ENCODE peak calls at places on chromosomes 6 and 20, in nine cellular contexts. Y is heart left ventricle; C is lower leg skin; F is upper lobe of left lung; S is AG10803; N is A549; P is CD8-positive, alpha-beta T cell; A is HFF-Myc; B is fibroblast of mammary gland. V is an unnamed sample.

GRCh38 chr6:11007715-11008608 is 36.1 kb downstream of the ELOVL2 start:
- DNase-seq in N (peak), F (no peak), A (no peak), P (no peak), B (peak), S (no peak), Y (no peak), C (no peak), V (no peak)

GRCh38 chr20:25282034-25282781 is 34.3 kb downstream of the PYGB start:
- DNase-seq in C (no peak), S (no peak), Y (peak), P (no peak), A (no peak), B (no peak), N (no peak), F (peak), V (no peak)

GRCh38 chr20:38114353-38114791 is 50.7 kb downstream of the TGM2 start:
- DNase-seq in N (no peak), B (peak), F (no peak), C (no peak), A (no peak), P (no peak), Y (no peak), S (peak), V (no peak)

GRCh38 chr6:12440981-12441380 is 150.8 kb downstream of the EDN1 start:
- DNase-seq in B (peak), F (no peak), S (no peak), A (no peak), N (no peak), C (no peak), P (no peak), Y (no peak), V (no peak)

GRCh38 chr6:81171991-81172740 is 580.3 kb downstream of the TENT5A start:
- DNase-seq in B (peak), Y (peak), N (no peak), C (peak), A (peak), P (no peak), S (peak), F (no peak), V (no peak)

GRCh38 chr6:168739381-168739780 is 298.4 kb downstream of the SMOC2 start:
- DNase-seq in F (no peak), A (no peak), C (no peak), P (no peak), S (no peak), N (no peak), Y (no peak), B (no peak), V (no peak)

GRCh38 chr20:50728981-50729874 is 2.2 kb upstream of the PARD6B start:
- DNase-seq in A (no peak), C (peak), B (peak), S (no peak), F (no peak), Y (no peak), N (no peak), P (no peak), V (no peak)

GRCh38 chr6:78749326-78749725 is 118.0 kb upstream of the IRAK1BP1 start:
- DNase-seq in S (peak), P (no peak), F (no peak), C (no peak), Y (no peak), A (no peak), N (no peak), B (peak), V (no peak)

GRCh38 chr20:63136296-63136695 is 79.6 kb downstream of the YTHDF1 start:
- DNase-seq in F (no peak), A (no peak), B (no peak), N (no peak), C (no peak), Y (peak), S (no peak), P (no peak), V (no peak)

GRCh38 chr20:17651761-17652388 is 30.2 kb downstream of the RRBP1 start:
- DNase-seq in B (no peak), N (no peak), A (no peak), S (no peak), Y (peak), P (no peak), F (no peak), C (no peak), V (no peak)

GRCh38 chr6:151004415-151005024 is 139.0 kb downstream of the MTHFD1L start:
- DNase-seq in N (peak), F (no peak), Y (no peak), A (peak), B (peak), C (peak), P (no peak), S (peak), V (peak)

GRCh38 chr6:35090734-35091133 is 50.4 kb downstream of the TCP11 start:
- DNase-seq in F (no peak), B (no peak), Y (no peak), S (no peak), C (no peak), N (no peak), P (no peak), A (no peak), V (no peak)

GRCh38 chr6:35603326-35604202 is 85.2 kb downstream of the FKBP5 start:
- DNase-seq in F (no peak), A (no peak), Y (no peak), N (no peak), C (no peak), P (no peak), B (peak), S (no peak), V (no peak)

GRCh38 chr6:117200067-117200466 is 65.3 kb upstream of the VGLL2 start:
- DNase-seq in Y (peak), P (no peak), F (no peak), S (no peak), B (no peak), C (no peak), N (no peak), A (no peak), V (no peak)

GRCh38 chr6:45441811-45442453 is 64.2 kb upstream of the SUPT3H start:
- DNase-seq in P (no peak), S (no peak), N (no peak), Y (no peak), B (peak), C (no peak), F (no peak), A (no peak), V (no peak)

GRCh38 chr20:48275325-48275724 is 490.0 kb upstream of the SULF2 start:
- DNase-seq in A (no peak), F (no peak), P (no peak), S (peak), C (no peak), B (peak), Y (no peak), N (no peak), V (no peak)

GRCh38 chr20:46757754-46758678 is 48.6 kb downstream of the SLC2A10 start:
- DNase-seq in N (peak), A (peak), C (peak), P (no peak), B (peak), Y (peak), S (peak), F (no peak), V (peak)

GRCh38 chr6:257031-257725 is 35.1 kb upstream of the DUSP22 start:
- DNase-seq in S (peak), B (peak), C (no peak), F (no peak), N (no peak), Y (no peak), A (no peak), P (no peak), V (no peak)

GRCh38 chr20:57244627-57245214 is 21.7 kb downstream of the BMP7 start:
- DNase-seq in Y (no peak), F (no peak), P (no peak), B (no peak), N (no peak), C (no peak), A (no peak), S (no peak), V (no peak)

GRCh38 chr6:100420711-100421110 is 44.0 kb downstream of the SIM1 start:
- DNase-seq in A (no peak), Y (no peak), C (no peak), S (no peak), F (no peak), B (no peak), P (no peak), N (no peak), V (no peak)

GRCh38 chr6:148074735-148075134 is 267.9 kb upstream of the SASH1 start:
- DNase-seq in N (no peak), A (no peak), P (no peak), B (no peak), Y (no peak), C (no peak), S (no peak), F (no peak), V (no peak)

GRCh38 chr20:59931511-59932312 is 1.7 kb downstream of the SYCP2 start:
- DNase-seq in Y (no peak), N (no peak), A (no peak), B (no peak), F (no peak), S (no peak), P (no peak), C (no peak), V (no peak)

GRCh38 chr20:61874421-61875068 is 191.1 kb downstream of the TAF4 start:
- DNase-seq in A (no peak), F (peak), B (peak), Y (no peak), S (peak), P (no peak), N (no peak), C (no peak), V (no peak)

GRCh38 chr6:71082033-71082620 is 125.3 kb upstream of the B3GAT2 start:
- DNase-seq in S (peak), B (peak), P (no peak), F (no peak), N (no peak), C (no peak), A (peak), Y (no peak), V (no peak)

GRCh38 chr6:39218868-39219567 is 10.3 kb downstream of the KCNK5 start:
- DNase-seq in C (no peak), S (no peak), B (no peak), N (no peak), A (no peak), Y (no peak), F (no peak), P (no peak), V (no peak)

GRCh38 chr6:89082439-89082838 is 1.9 kb downstream of the PNRC1 start:
- DNase-seq in S (peak), B (peak), F (no peak), P (no peak), N (no peak), A (no peak), Y (no peak), C (no peak), V (no peak)

GRCh38 chr6:5205035-5205469 is 55.7 kb downstream of the LYRM4 start:
- DNase-seq in C (no peak), A (no peak), B (no peak), F (no peak), Y (no peak), P (no peak), S (peak), N (no peak), V (no peak)

GRCh38 chr20:1897486-1897885 is 2.3 kb downstream of the SIRPA start:
- DNase-seq in C (peak), S (no peak), P (no peak), A (no peak), N (no peak), Y (no peak), B (peak), F (no peak), V (no peak)

GRCh38 chr6:36685926-36686667 is 7.6 kb downstream of the CDKN1A start:
- DNase-seq in P (no peak), F (no peak), A (no peak), N (no peak), S (no peak), C (no peak), B (no peak), Y (no peak), V (no peak)

GRCh38 chr20:8640461-8640860 is 428.4 kb upstream of the PLCB4 start:
- DNase-seq in F (no peak), Y (no peak), C (no peak), N (no peak), P (no peak), B (no peak), A (no peak), S (peak), V (no peak)

GRCh38 chr20:23436681-23437080 is 2.8 kb upstream of the CSTL1 start:
- DNase-seq in A (no peak), N (no peak), C (no peak), Y (no peak), P (no peak), S (no peak), F (no peak), B (no peak), V (no peak)

GRCh38 chr20:51833326-51833725 is 31.0 kb upstream of the SALL4 start:
- DNase-seq in P (no peak), S (no peak), C (no peak), Y (no peak), B (no peak), N (no peak), A (no peak), F (no peak), V (no peak)

GRCh38 chr6:29992792-29993191 is 50.5 kb downstream of the HLA-A start:
- DNase-seq in S (peak), Y (no peak), B (peak), F (no peak), A (no peak), N (no peak), C (no peak), P (no peak), V (no peak)

GRCh38 chr20:45052698-45053440 is 48.1 kb downstream of the KCNS1 start:
- DNase-seq in P (no peak), Y (no peak), F (no peak), N (no peak), A (peak), S (peak), C (no peak), B (peak), V (no peak)

GRCh38 chr6:116430860-116431259 is 30.3 kb upstream of the CALHM6 start:
- DNase-seq in S (no peak), Y (no peak), C (no peak), N (no peak), F (no peak), A (no peak), P (no peak), B (no peak), V (no peak)

GRCh38 chr6:27368202-27368601 is 20.4 kb upstream of the ZNF391 start:
- DNase-seq in F (no peak), Y (no peak), C (no peak), B (no peak), P (no peak), S (no peak), A (no peak), N (no peak), V (no peak)

GRCh38 chr6:24197892-24198291 is 71.9 kb downstream of the NRSN1 start:
- DNase-seq in S (no peak), P (no peak), N (no peak), A (no peak), C (no peak), Y (no peak), B (no peak), F (no peak), V (no peak)

DNA sequence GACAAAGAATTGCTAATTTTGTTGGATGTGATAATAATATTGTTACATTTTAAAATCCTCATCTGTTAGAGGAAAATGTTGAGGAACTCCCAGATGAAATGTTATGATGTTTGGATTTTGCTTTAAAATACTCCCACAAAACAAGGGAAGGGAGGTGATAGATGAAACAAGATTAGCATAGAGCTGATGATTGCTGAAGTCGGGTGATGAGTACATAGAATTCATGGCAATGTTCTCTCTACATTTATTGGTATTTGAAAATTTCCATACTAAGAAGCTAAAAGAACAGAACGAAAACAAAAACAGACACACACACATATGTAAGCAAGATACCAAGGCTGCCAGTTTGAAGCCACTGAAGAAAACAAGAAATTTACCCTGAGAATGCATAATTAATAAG is 1.6 kb downstream of the GSTA4 start:
- DNase-seq in Y (no peak), A (no peak), C (no peak), P (no peak), F (no peak), N (no peak), S (peak), B (peak), V (no peak)
- H3K4me3 ChIP-seq in Y (peak), A (peak), C (no peak), P (no peak), F (peak), N (peak), S (peak), B (peak), V (no peak)

GRCh38 chr6:53188840-53189232 is 40.2 kb upstream of the GCM1 start:
- DNase-seq in F (no peak), C (no peak), P (no peak), N (no peak), Y (no peak), A (no peak), B (no peak), S (no peak), V (no peak)
- H3K4me3 ChIP-seq in F (no peak), C (no peak), P (peak), N (no peak), Y (no peak), A (no peak), B (no peak), S (no peak), V (no peak)

DNA sequence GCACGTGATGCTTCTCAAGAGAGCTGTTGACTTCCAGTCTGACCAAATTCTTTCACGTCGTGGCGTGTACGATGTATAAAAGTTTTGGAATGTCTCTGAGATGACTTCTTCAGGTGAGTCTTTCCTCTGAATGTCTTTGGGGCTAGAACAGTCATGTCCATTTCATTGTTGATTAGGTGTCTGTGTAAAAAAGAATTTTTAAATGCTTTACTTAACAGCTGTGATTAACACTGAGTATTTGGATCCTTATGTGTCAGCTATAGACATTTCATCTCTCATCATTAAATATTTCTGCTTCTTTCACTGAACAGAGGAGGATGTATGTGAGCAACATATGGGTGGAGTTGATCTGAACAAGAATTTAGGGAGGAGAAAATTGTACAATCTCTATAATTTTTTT is 29.3 kb upstream of the KIF13A start:
- DNase-seq in C (no peak), S (no peak), B (no peak), A (no peak), Y (no peak), F (no peak), N (no peak), P (no peak), V (no peak)
- H3K4me3 ChIP-seq in C (no peak), S (no peak), B (no peak), A (no peak), Y (no peak), F (no peak), N (no peak), P (no peak), V (no peak)

GRCh38 chr6:47242483-47243386 is 67.0 kb downstream of the TNFRSF21 start:
- DNase-seq in P (peak), N (peak), C (peak), B (peak), Y (peak), S (peak), F (peak), A (peak), V (peak)
- H3K4me3 ChIP-seq in P (no peak), N (no peak), C (no peak), B (peak), Y (peak), S (peak), F (no peak), A (no peak), V (no peak)

GRCh38 chr20:58694241-58695083 is 1.9 kb downstream of the NPEPL1 start:
- DNase-seq in F (no peak), B (no peak), A (no peak), N (no peak), Y (no peak), S (no peak), P (no peak), C (no peak), V (no peak)

GRCh38 chr20:58691773-58692578 is 624 bp upstream of the NPEPL1 start:
- DNase-seq in A (no peak), S (peak), F (peak), Y (peak), P (no peak), N (no peak), C (no peak), B (peak), V (no peak)

GRCh38 chr20:58693226-58694006 is 816 bp downstream of the NPEPL1 start:
- DNase-seq in A (no peak), C (no peak), F (peak), B (no peak), Y (no peak), N (peak), S (no peak), P (no peak), V (no peak)

GRCh38 chr20:58691405-58691772 is 1.2 kb upstream of the NPEPL1 start:
- DNase-seq in Y (no peak), B (no peak), A (no peak), F (no peak), C (no peak), N (no peak), S (no peak), P (no peak), V (no peak)

GRCh38 chr20:58692579-58693225 is at the start of gene NPEPL1:
- DNase-seq in C (no peak), F (peak), B (peak), S (peak), N (peak), Y (peak), A (no peak), P (no peak), V (peak)
- H3K4me3 ChIP-seq in C (peak), F (peak), B (peak), S (peak), N (peak), Y (peak), A (peak), P (peak), V (peak)

V was measured in GM06990.